ENCODE peak calls at places on chromosome 22, in six cellular contexts. E, L, X, V, C and H are unnamed samples.

GRCh38 chr22:49184736-49185135 is 642.9 kb downstream of the BRD1 start:
- DNase-seq in E (no peak), L (no peak), X (no peak), V (no peak), C (no peak), H (no peak)

GRCh38 chr22:23305321-23305910 is 125.1 kb downstream of the BCR start:
- DNase-seq in E (peak), L (peak), X (peak), V (no peak), C (no peak), H (peak)

GRCh38 chr22:29385748-29386147 is 2.6 kb downstream of the AP1B1 start:
- DNase-seq in E (peak), L (no peak), X (no peak), V (no peak), C (no peak), H (no peak)

GRCh38 chr22:36351921-36352774 is 35.6 kb downstream of the MYH9 start:
- DNase-seq in E (no peak), L (no peak), X (no peak), V (no peak), C (no peak), H (no peak)

GRCh38 chr22:21446827-21447690 is 20.1 kb upstream of the TMEM191C start:
- DNase-seq in E (peak), L (no peak), X (no peak), V (no peak), C (no peak), H (no peak)

GRCh38 chr22:28628766-28629165 is 50.9 kb downstream of the TTC28 start:
- DNase-seq in E (no peak), L (no peak), X (no peak), V (no peak), C (no peak), H (no peak)

GRCh38 chr22:33493476-33494205 is 426.6 kb downstream of the LARGE1 start:
- DNase-seq in E (no peak), L (no peak), X (no peak), V (no peak), C (no peak), H (no peak)

GRCh38 chr22:27032121-27032761 is 374.9 kb downstream of the MIAT start:
- DNase-seq in E (peak), L (peak), X (no peak), V (no peak), C (no peak), H (peak)

GRCh38 chr22:25919452-25919851 is 177.5 kb downstream of the MYO18B start:
- DNase-seq in E (no peak), L (no peak), X (no peak), V (no peak), C (no peak), H (no peak)

GRCh38 chr22:46292727-46293126 is 3.9 kb upstream of the GTSE1 start:
- DNase-seq in E (no peak), L (no peak), X (no peak), V (no peak), C (no peak), H (no peak)

GRCh38 chr22:45200862-45201511 is 37.3 kb downstream of the NUP50 start:
- DNase-seq in E (no peak), L (no peak), X (no peak), V (no peak), C (no peak), H (no peak)

GRCh38 chr22:22085702-22086500 is 103.3 kb upstream of the TOP3B start:
- DNase-seq in E (no peak), L (no peak), X (peak), V (no peak), C (no peak), H (no peak)

GRCh38 chr22:45880732-45881523 is 96.0 kb downstream of the WNT7B start:
- DNase-seq in E (no peak), L (no peak), X (no peak), V (no peak), C (no peak), H (no peak)

GRCh38 chr22:26690654-26691376 is 33.4 kb downstream of the MIAT start:
- DNase-seq in E (no peak), L (peak), X (no peak), V (no peak), C (no peak), H (no peak)

GRCh38 chr22:47163876-47164513 is 401.5 kb downstream of the TBC1D22A start:
- DNase-seq in E (peak), L (peak), X (no peak), V (no peak), C (no peak), H (no peak)

GRCh38 chr22:24156915-24157782 is 24.1 kb upstream of the SUSD2 start:
- DNase-seq in E (peak), L (peak), X (peak), V (peak), C (peak), H (peak)

GRCh38 chr22:30636226-30637077 is 871 bp downstream of the SLC35E4 start:
- DNase-seq in E (peak), L (peak), X (no peak), V (peak), C (peak), H (peak)

GRCh38 chr22:18028817-18029527 is 4.6 kb upstream of the MICAL3 start:
- DNase-seq in E (no peak), L (no peak), X (no peak), V (no peak), C (no peak), H (no peak)